ENCODE peak calls at places on chromosomes 12 and 14, in seven cellular contexts. Q, Y, V, W, A, C and U are unnamed samples.

GRCh38 chr14:66069830-66070541 is 416.2 kb upstream of the CCDC196 start:
- DNase-seq in Q (no peak), Y (no peak), V (no peak), W (no peak), A (no peak), C (no peak), U (peak; percentile 21)

GRCh38 chr14:60867503-60868172 is 113.2 kb downstream of the TRMT5 start:
- DNase-seq in Q (no peak), Y (no peak), V (no peak), W (no peak), A (no peak), C (no peak), U (no peak)

GRCh38 chr14:61102549-61103466 is 121.8 kb downstream of the SLC38A6 start:
- DNase-seq in Q (no peak), Y (no peak), V (peak; percentile 99), W (no peak), A (peak; percentile 44), C (no peak), U (no peak)

GRCh38 chr12:38771871-38772270 is 133.5 kb downstream of the CPNE8 start:
- DNase-seq in Q (no peak), Y (no peak), V (no peak), W (no peak), A (no peak), C (peak; percentile 71), U (peak; percentile 22)

GRCh38 chr12:70338531-70338930 is 27.6 kb upstream of the KCNMB4 start:
- DNase-seq in Q (no peak), Y (no peak), V (no peak), W (no peak), A (no peak), C (no peak), U (no peak)

GRCh38 chr14:63273717-63274673 is 44.7 kb downstream of the GPHB5 start:
- DNase-seq in Q (no peak), Y (no peak), V (no peak), W (no peak), A (no peak), C (no peak), U (no peak)

GRCh38 chr14:68384335-68384734 is 408.5 kb downstream of the ZFP36L1 start:
- DNase-seq in Q (no peak), Y (no peak), V (no peak), W (no peak), A (no peak), C (no peak), U (no peak)

GRCh38 chr12:122205590-122205925 is 2.0 kb downstream of the B3GNT4 start:
- DNase-seq in Q (no peak), Y (no peak), V (no peak), W (no peak), A (no peak), C (no peak), U (no peak)

GRCh38 chr14:53751650-53752049 is 205.0 kb downstream of the BMP4 start:
- DNase-seq in Q (no peak), Y (no peak), V (no peak), W (no peak), A (no peak), C (no peak), U (no peak)

DNA sequence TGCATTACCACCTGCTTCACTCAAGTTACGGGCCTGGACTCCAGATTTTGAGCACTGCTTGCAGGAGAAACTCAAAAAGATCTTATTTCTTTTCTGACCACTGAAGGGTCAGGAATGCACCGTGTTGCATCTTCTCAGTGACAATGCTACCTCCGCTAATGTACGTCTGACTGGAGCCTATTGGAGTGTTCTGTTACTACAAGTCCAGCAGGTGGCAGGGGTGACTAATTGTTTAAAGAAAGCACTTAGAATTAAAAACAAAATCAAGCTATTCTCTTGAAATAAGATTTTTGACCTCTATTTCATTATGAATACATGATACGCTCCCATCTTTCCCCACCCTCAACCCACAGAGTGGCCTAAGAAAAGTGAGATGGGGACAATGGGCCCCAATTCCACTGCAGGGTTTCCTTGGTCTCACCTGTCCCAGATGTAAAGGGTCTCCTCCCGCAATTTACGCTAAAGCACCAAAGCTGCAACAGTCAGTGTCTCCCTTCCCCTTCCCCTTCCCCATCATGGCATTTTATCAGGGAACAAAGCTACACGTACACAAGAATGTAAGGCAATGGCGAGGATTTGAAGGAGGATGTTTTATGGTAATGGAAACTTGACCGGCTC is 2.2 kb downstream of the TBPL2 start:
- DNase-seq in Q (peak; percentile 35), Y (peak; percentile 57), V (peak; percentile 55), W (peak; percentile 62), A (no peak), C (no peak), U (no peak)
- TF ChIP-seq JUND in Q (no peak), Y (no peak), V (no peak), W (no peak), A (no peak), C (no peak), U (no peak)

GRCh38 chr12:96327346-96327745 is 72.9 kb downstream of the CDK17 start:
- DNase-seq in Q (no peak), Y (no peak), V (no peak), W (no peak), A (no peak), C (peak; percentile 43), U (no peak)

GRCh38 chr12:96322720-96323119 is 77.5 kb downstream of the CDK17 start:
- DNase-seq in Q (no peak), Y (no peak), V (no peak), W (no peak), A (no peak), C (no peak), U (no peak)

GRCh38 chr12:96321941-96322340 is 78.3 kb downstream of the CDK17 start:
- DNase-seq in Q (no peak), Y (no peak), V (no peak), W (no peak), A (no peak), C (no peak), U (no peak)

GRCh38 chr12:96326628-96327227 is 73.5 kb downstream of the CDK17 start:
- DNase-seq in Q (no peak), Y (no peak), V (no peak), W (no peak), A (no peak), C (no peak), U (no peak)

DNA sequence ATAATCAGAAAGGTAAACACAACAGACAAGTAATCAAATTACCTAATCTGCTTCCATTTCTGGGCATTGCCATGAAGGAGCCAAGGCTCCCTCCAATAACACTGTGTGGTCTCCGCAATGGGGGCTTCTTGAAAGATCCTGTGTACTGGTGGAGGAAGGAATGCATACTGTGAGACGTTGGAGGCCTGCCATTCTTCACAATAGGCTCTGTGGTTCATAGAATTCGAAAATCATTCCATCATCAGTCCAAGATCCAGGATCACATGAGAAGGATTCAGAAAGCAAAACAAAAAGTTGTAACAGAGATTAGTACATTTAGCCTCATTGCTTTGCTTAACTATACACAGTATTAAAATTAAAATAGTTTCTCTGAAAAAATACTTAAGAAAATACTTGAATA is 76.3 kb downstream of the CDK17 start:
- DNase-seq in Q (no peak), Y (no peak), V (no peak), W (no peak), A (no peak), C (no peak), U (no peak)
- TF ChIP-seq JUND in Q (no peak), Y (no peak), V (no peak), W (no peak), A (no peak), C (no peak), U (no peak)

DNA sequence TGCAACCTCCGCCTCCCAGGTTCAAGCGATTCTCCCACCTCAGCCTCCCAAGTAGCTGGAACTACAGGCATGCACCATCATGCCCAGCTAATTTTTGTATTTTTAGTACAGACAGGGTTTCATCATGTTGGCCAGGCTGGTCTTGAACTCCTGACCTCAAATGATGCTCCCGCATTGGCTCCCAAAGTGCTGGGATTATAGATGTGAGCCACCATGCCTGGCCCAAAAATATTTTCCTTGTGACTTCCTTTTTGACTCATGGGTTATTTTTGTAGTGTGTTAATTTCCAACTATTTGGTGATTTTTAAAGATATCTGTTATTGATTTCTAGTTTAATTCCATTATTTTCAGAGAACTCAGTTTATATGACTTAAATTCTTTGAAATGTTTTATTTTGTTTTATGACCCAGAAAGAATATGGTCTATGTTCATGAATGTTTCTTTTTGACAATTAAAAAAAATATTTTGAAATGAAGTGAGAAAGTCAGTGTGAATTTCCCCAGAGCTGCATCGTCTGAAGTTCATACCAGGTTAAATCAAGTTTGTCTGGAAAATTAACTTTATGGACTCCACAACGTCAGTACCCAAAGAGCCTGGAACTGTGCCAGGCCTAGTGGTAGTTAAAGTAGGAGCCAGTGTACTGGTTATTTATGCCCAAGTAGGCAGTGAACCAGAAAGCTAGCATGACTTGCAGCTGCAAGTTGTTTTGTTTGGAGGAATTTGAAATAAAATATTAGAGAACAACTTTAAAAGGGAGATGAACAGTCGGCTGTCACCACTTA is 2.8 kb upstream of the CDKL1 start:
- DNase-seq in Q (no peak), Y (peak; percentile 4), V (no peak), W (no peak), A (no peak), C (no peak), U (peak; percentile 80)
- TF ChIP-seq JUND in Q (no peak), Y (no peak), V (no peak), W (no peak), A (no peak), C (no peak), U (no peak)

DNA sequence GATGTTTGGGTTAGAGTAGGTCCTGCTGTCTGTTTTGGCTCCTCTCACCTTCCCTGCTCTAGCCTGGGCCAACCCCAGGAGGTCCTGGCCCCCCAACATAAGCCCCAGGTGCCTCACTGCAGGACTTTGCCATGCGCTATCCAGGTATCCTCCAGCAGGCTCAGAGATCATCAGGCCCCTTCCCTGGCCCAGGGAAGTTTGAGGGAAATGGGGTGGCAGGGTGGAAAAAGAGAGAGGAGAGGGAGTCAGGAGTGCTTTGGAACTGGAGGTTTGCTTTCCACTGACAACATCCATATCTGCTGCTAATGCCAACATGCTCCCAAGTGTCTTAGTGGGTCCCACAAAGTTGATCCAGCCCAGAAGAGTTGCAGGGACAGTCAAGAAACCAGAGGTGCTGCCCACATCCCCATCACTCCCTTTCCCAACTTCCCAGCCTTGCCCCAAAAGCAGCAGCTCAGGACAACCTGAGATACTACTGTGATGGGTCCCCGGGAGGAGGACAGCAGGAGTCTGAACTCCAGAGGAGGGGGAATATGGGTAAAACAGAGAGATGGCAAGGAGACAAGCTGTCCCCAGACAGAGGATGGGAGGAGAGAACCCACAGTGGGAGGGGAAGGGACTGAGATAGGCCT is 677 bp downstream of the TNS2 start:
- DNase-seq in Q (no peak), Y (no peak), V (no peak), W (no peak), A (no peak), C (no peak), U (no peak)
- TF ChIP-seq JUND in Q (no peak), Y (no peak), V (no peak), W (no peak), A (no peak), C (no peak), U (no peak)

DNA sequence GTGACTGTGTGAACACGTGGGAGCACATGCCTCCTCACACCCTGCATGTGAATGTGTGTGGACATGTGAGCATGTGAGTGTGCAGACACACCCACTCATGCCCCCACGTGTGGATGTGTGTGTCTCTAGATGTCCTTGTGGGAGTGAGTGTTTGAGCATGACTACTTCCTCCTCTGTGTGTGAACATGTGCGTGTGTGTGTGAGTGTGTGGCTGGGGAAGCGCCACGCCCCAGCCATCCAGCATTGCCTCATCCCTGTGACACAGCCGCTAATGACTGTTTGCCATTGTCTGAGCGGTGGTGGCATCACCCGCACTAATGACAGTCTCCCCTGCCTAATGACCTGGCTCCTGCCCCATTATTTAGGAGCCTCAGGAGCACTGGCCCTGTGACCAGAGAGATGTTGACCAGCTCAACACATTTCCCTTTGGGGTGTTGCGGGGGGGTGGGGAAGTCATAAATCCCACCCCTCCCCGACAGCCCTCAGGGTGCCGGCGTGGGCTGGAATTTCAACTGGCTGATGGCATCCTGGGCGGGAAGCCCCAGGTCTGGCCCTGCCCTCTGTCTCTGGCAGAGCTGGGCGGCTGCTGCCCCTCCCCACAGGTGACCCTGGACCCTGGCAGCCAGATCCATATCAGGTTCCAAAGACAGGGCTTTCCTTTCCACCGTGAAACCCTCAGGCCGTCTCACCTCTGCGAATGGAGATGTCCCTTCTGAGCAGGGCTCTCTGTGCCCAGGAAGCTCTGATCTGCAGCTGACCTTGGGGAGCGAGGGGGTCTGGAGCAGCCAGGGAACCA is 11.5 kb upstream of the KRT80 start:
- DNase-seq in Q (no peak), Y (peak; percentile 56), V (peak; percentile 63), W (peak; percentile 63), A (no peak), C (no peak), U (peak; percentile 80)
- TF ChIP-seq JUND in Q (no peak), Y (no peak), V (no peak), W (no peak), A (no peak), C (no peak), U (no peak)